ENCODE peak calls at places on chromosomes 12 and 14, in eight cellular contexts. J, E, F, K, C, I, M and U are unnamed samples.

GRCh38 chr14:103558071-103558882 is 4.2 kb downstream of the BAG5 start:
- DNase-seq in J (peak), E (peak), F (no peak), K (no peak), C (peak), I (peak), M (no peak), U (no peak)

GRCh38 chr14:81400852-81401251 is 728 bp upstream of the STON2 start:
- DNase-seq in J (no peak), E (peak), F (no peak), K (peak), C (peak), I (peak), M (no peak), U (no peak)

GRCh38 chr12:10891937-10892336 is 7.9 kb upstream of the PRH1 start:
- DNase-seq in J (no peak), E (no peak), F (no peak), K (peak), C (no peak), I (no peak), M (no peak), U (no peak)

GRCh38 chr12:80262372-80263170 is 163.2 kb downstream of the OTOGL start:
- DNase-seq in J (no peak), E (peak), F (no peak), K (no peak), C (no peak), I (peak), M (no peak), U (no peak)

GRCh38 chr14:104282332-104283196 is 144.2 kb downstream of the KIF26A start:
- DNase-seq in J (peak), E (no peak), F (peak), K (peak), C (no peak), I (no peak), M (no peak), U (no peak)

GRCh38 chr12:67025543-67026114 is 243.5 kb upstream of the CAND1 start:
- DNase-seq in J (no peak), E (peak), F (no peak), K (peak), C (peak), I (peak), M (peak), U (peak)

GRCh38 chr12:80175307-80175930 is 76.1 kb downstream of the OTOGL start:
- DNase-seq in J (no peak), E (no peak), F (no peak), K (no peak), C (no peak), I (no peak), M (no peak), U (no peak)

GRCh38 chr14:96122496-96122895 is 82.1 kb upstream of the BDKRB2 start:
- DNase-seq in J (no peak), E (no peak), F (no peak), K (no peak), C (peak), I (no peak), M (no peak), U (no peak)

GRCh38 chr12:79317184-79317847 is 373.4 kb downstream of the PAWR start:
- DNase-seq in J (no peak), E (peak), F (no peak), K (no peak), C (no peak), I (no peak), M (no peak), U (no peak)

GRCh38 chr12:62230652-62231051 is 29.6 kb upstream of the USP15 start:
- DNase-seq in J (no peak), E (no peak), F (no peak), K (no peak), C (no peak), I (no peak), M (no peak), U (no peak)

GRCh38 chr14:57960946-57961792 is 95.3 kb upstream of the SLC35F4 start:
- DNase-seq in J (no peak), E (no peak), F (no peak), K (peak), C (no peak), I (no peak), M (no peak), U (no peak)

GRCh38 chr12:96985515-96986362 is 78.7 kb downstream of the NEDD1 start:
- DNase-seq in J (peak), E (peak), F (no peak), K (peak), C (no peak), I (no peak), M (no peak), U (peak)

GRCh38 chr12:94790822-94791221 is 140.5 kb upstream of the TMCC3 start:
- DNase-seq in J (no peak), E (no peak), F (no peak), K (no peak), C (no peak), I (no peak), M (no peak), U (no peak)

GRCh38 chr12:91319071-91319760 is 136.6 kb upstream of the DCN start:
- DNase-seq in J (no peak), E (no peak), F (no peak), K (no peak), C (no peak), I (no peak), M (no peak), U (no peak)

GRCh38 chr14:29898470-29898869 is 29.2 kb downstream of the PRKD1 start:
- DNase-seq in J (no peak), E (no peak), F (no peak), K (no peak), C (no peak), I (peak), M (no peak), U (no peak)

GRCh38 chr12:124828264-124829007 is 35.2 kb downstream of the SCARB1 start:
- DNase-seq in J (peak), E (no peak), F (no peak), K (peak), C (no peak), I (peak), M (no peak), U (no peak)

GRCh38 chr12:46710125-46710743 is 115.6 kb downstream of the SLC38A4 start:
- DNase-seq in J (peak), E (no peak), F (no peak), K (no peak), C (no peak), I (no peak), M (no peak), U (no peak)

GRCh38 chr14:101589486-101590015 is 28.3 kb downstream of the DIO3 start:
- DNase-seq in J (no peak), E (no peak), F (peak), K (no peak), C (no peak), I (no peak), M (no peak), U (no peak)

GRCh38 chr14:103555559-103556337 is 6.7 kb downstream of the BAG5 start:
- DNase-seq in J (peak), E (no peak), F (no peak), K (no peak), C (no peak), I (no peak), M (no peak), U (peak)

GRCh38 chr14:94113908-94114588 is 3.5 kb downstream of the IFI27 start:
- DNase-seq in J (no peak), E (no peak), F (peak), K (no peak), C (peak), I (no peak), M (no peak), U (no peak)

GRCh38 chr12:51726931-51727330 is 121.6 kb downstream of the FIGNL2 start:
- DNase-seq in J (no peak), E (no peak), F (no peak), K (no peak), C (no peak), I (peak), M (no peak), U (no peak)

GRCh38 chr12:2791086-2791485 is 3.7 kb upstream of the FKBP4 start:
- DNase-seq in J (no peak), E (no peak), F (no peak), K (no peak), C (no peak), I (no peak), M (no peak), U (no peak)

GRCh38 chr14:86050072-86050683 is 520.2 kb downstream of the FLRT2 start:
- DNase-seq in J (no peak), E (no peak), F (no peak), K (no peak), C (no peak), I (no peak), M (no peak), U (no peak)

GRCh38 chr12:29437575-29437974 is 56.6 kb upstream of the ERGIC2 start:
- DNase-seq in J (no peak), E (no peak), F (no peak), K (no peak), C (no peak), I (no peak), M (no peak), U (no peak)

GRCh38 chr12:25503666-25504065 is 49.4 kb downstream of the LMNTD1 start:
- DNase-seq in J (no peak), E (no peak), F (no peak), K (no peak), C (no peak), I (no peak), M (no peak), U (no peak)

GRCh38 chr12:25497021-25497420 is 56.1 kb downstream of the LMNTD1 start:
- DNase-seq in J (no peak), E (no peak), F (no peak), K (no peak), C (no peak), I (no peak), M (no peak), U (no peak)

GRCh38 chr12:25502071-25502555 is 51.0 kb downstream of the LMNTD1 start:
- DNase-seq in J (no peak), E (no peak), F (no peak), K (no peak), C (no peak), I (no peak), M (no peak), U (no peak)

GRCh38 chr12:25501565-25501964 is 51.5 kb downstream of the LMNTD1 start:
- DNase-seq in J (no peak), E (no peak), F (no peak), K (no peak), C (no peak), I (no peak), M (no peak), U (no peak)

DNA sequence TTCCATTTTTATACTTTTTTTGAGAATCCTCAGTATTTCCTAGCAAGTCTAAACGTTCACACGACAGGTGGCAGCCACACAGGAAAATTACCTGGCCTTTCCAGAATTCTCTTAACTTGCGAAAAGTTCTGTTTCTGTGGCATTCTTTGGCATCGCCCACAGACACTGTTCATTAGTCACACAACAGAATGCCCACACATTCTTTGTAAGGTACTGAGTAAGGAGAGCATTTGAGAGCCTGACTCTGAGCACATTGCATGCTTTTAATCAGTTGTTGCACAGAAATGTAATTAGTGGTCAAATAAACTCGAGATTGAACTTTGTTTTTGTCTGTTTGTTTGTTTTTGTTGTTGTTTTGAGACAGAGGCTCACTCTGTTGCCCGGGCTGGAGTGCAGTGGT is 52.4 kb downstream of the LMNTD1 start:
- DNase-seq in J (no peak), E (no peak), F (no peak), K (no peak), C (no peak), I (peak), M (no peak), U (no peak)
- H3K4me3 ChIP-seq in J (no peak), E (no peak), F (no peak), K (no peak), C (no peak), I (no peak), M (no peak), U (no peak)

GRCh38 chr12:53696655-53697321 is 20.9 kb upstream of the ATP5MC2 start:
- DNase-seq in J (no peak), E (no peak), F (no peak), K (no peak), C (no peak), I (no peak), M (no peak), U (peak)
- H3K4me3 ChIP-seq in J (peak), E (no peak), F (peak), K (no peak), C (no peak), I (no peak), M (no peak), U (peak)

GRCh38 chr12:52837341-52837741 is 3.2 kb upstream of the KRT79 start:
- DNase-seq in J (no peak), E (no peak), F (no peak), K (peak), C (peak), I (peak), M (no peak), U (no peak)
- H3K4me3 ChIP-seq in J (no peak), E (no peak), F (no peak), K (no peak), C (no peak), I (no peak), M (no peak), U (no peak)

DNA sequence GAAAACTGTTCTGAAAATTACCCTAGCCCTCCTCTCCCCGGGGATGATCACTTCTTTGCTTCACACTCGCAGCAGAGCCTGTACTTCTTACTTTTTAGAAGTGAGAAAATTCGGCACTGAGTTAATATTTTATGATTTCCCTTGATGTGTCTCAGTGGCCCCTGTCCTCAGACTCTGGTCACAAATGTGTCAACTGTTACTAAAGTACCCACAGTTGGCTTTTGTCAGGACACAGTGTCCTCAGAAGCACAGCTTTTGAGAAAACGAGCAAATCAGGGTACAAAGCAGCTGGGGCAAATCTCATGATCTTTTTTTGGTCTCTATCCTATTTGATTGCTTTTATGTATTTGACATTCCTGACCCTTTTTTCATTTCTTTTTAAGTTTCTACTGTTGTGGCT is 142.5 kb downstream of the SYNE2 start:
- DNase-seq in J (no peak), E (no peak), F (no peak), K (no peak), C (no peak), I (no peak), M (no peak), U (no peak)
- H3K4me3 ChIP-seq in J (no peak), E (no peak), F (no peak), K (no peak), C (no peak), I (no peak), M (no peak), U (no peak)

GRCh38 chr14:105888784-105889665 is 362.6 kb downstream of the TMEM121 start:
- DNase-seq in J (peak), E (no peak), F (peak), K (no peak), C (no peak), I (no peak), M (no peak), U (no peak)

GRCh38 chr14:105891631-105892452 is 365.5 kb downstream of the TMEM121 start:
- DNase-seq in J (peak), E (no peak), F (peak), K (no peak), C (no peak), I (no peak), M (no peak), U (no peak)

GRCh38 chr14:105889666-105890473 is 363.5 kb downstream of the TMEM121 start:
- DNase-seq in J (peak), E (no peak), F (peak), K (no peak), C (no peak), I (no peak), M (no peak), U (no peak)

GRCh38 chr14:105890474-105891220 is 364.3 kb downstream of the TMEM121 start:
- DNase-seq in J (peak), E (no peak), F (peak), K (no peak), C (no peak), I (no peak), M (no peak), U (no peak)

GRCh38 chr14:105891221-105891602 is 364.8 kb downstream of the TMEM121 start:
- DNase-seq in J (peak), E (no peak), F (peak), K (no peak), C (no peak), I (no peak), M (no peak), U (no peak)
- H3K4me3 ChIP-seq in J (no peak), E (no peak), F (no peak), K (no peak), C (no peak), I (no peak), M (no peak), U (no peak)

DNA sequence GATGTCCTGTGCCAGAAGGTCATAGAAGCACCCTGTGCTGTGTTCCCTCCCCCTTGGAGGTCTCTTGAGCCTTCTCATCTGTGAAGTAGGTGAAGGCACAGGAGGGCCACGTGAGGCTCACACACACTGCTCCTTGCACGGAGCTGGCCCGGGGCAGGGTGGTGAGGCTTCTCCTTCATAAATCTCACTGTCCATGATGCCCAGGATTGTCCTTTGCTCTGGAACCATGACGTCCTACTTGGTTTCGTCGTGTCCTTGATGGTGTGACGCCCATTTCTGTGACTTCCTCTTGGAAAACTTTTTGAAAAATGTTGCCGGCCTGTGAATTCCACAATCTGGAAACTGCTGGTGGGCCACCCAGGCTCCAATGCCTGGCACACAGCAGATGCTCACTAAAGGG is 34.4 kb downstream of the SH2B3 start:
- DNase-seq in J (no peak), E (no peak), F (peak), K (no peak), C (no peak), I (no peak), M (no peak), U (no peak)
- H3K4me3 ChIP-seq in J (no peak), E (no peak), F (no peak), K (no peak), C (no peak), I (no peak), M (no peak), U (no peak)